ENCODE peak calls at places on chromosomes 4 and X, in four cellular contexts. I, E, G and U are unnamed samples.

GRCh38 chr4:1516261-1516660 is 110.0 kb upstream of the NKX1-1 start:
- DNase-seq in I (no peak), G (no peak), E (no peak), U (no peak)

GRCh38 chr4:170853422-170854021 is 763.8 kb upstream of the AADAT start:
- DNase-seq in G (peak; percentile 9), I (peak; percentile 31), E (peak; percentile 6), U (peak; percentile 2)

GRCh38 chrX:134737061-134737460 is 78.8 kb upstream of the PLAC1 start:
- DNase-seq in I (no peak), G (no peak), E (no peak), U (no peak)

GRCh38 chr4:56575820-56576429 is 70.3 kb downstream of the ARL9 start:
- DNase-seq in I (no peak), E (peak; percentile 21), G (no peak), U (no peak)

GRCh38 chrX:118761950-118762725 is 34.7 kb downstream of the IL13RA1 start:
- DNase-seq in E (peak; percentile 8), G (no peak), I (peak; percentile 3), U (no peak)

GRCh38 chr4:164508836-164509235 is 245.1 kb upstream of the SMIM31 start:
- DNase-seq in E (no peak), I (peak; percentile 34), G (no peak), U (no peak)

GRCh38 chrX:21658746-21659145 is 616 bp upstream of the KLHL34 start:
- DNase-seq in I (no peak), E (no peak), G (no peak), U (no peak)

GRCh38 chr4:8920969-8921368 is 49.3 kb upstream of the HMX1 start:
- DNase-seq in G (no peak), I (no peak), E (no peak), U (no peak)

GRCh38 chr4:150160473-150160872 is 82.2 kb downstream of the DCLK2 start:
- DNase-seq in G (no peak), E (no peak), I (no peak), U (no peak)

GRCh38 chrX:10023821-10024220 is 56.7 kb downstream of the CLDN34 start:
- DNase-seq in I (no peak), G (no peak), E (no peak), U (no peak)

GRCh38 chrX:8684201-8684600 is 47.7 kb downstream of the ANOS1 start:
- DNase-seq in E (no peak), I (no peak), G (no peak), U (no peak)

GRCh38 chrX:111041018-111041462 is 55.0 kb upstream of the PAK3 start:
- DNase-seq in G (no peak), I (peak; percentile 71), E (no peak), U (no peak)

GRCh38 chr4:48366611-48367010 is 25.3 kb downstream of the SLAIN2 start:
- DNase-seq in G (no peak), E (no peak), I (no peak), U (no peak)

GRCh38 chrX:2370436-2370835 is 130.3 kb downstream of the DHRSX start:
- DNase-seq in E (no peak), I (no peak), G (no peak), U (no peak)

GRCh38 chr4:105637409-105638258 is 70.9 kb downstream of the INTS12 start:
- DNase-seq in E (no peak), G (peak; percentile 45), I (peak; percentile 91), U (peak; percentile 4)

GRCh38 chrX:47927212-47927611 is 76.6 kb downstream of the ZNF182 start:
- DNase-seq in I (no peak), E (no peak), G (no peak), U (no peak)

GRCh38 chr4:122764808-122765189 is 32.3 kb downstream of the BBS12 start:
- DNase-seq in E (no peak), I (peak; percentile 5), G (no peak), U (no peak)

GRCh38 chrX:40414335-40414734 is 166.4 kb upstream of the ATP6AP2 start:
- DNase-seq in I (no peak), G (no peak), E (no peak), U (no peak)

GRCh38 chr4:139795476-139795875 is 129.9 kb downstream of the MGST2 start:
- DNase-seq in I (no peak), G (no peak), E (no peak), U (no peak)

GRCh38 chr4:186948361-186949291 is 225.0 kb upstream of the FAT1 start:
- DNase-seq in E (peak; percentile 18), I (no peak), G (no peak), U (no peak)

GRCh38 chrX:102835504-102836146 is 101.4 kb upstream of the RAB40AL start:
- DNase-seq in I (peak; percentile 14), E (no peak), G (no peak), U (no peak)

GRCh38 chrX:96985046-96985445 is 101.3 kb downstream of the RPA4 start:
- DNase-seq in I (no peak), G (no peak), E (no peak), U (no peak)

GRCh38 chrX:14920196-14920595 is 47.0 kb downstream of the MOSPD2 start:
- DNase-seq in I (no peak), G (no peak), E (no peak), U (no peak)

GRCh38 chr4:47065099-47065498 is 33.7 kb downstream of the GABRB1 start:
- DNase-seq in G (no peak), E (no peak), I (no peak), U (no peak)

GRCh38 chrX:128714425-128714824 is 662.2 kb upstream of the ACTRT1 start:
- DNase-seq in E (no peak), G (no peak), I (no peak), U (no peak)

DNA sequence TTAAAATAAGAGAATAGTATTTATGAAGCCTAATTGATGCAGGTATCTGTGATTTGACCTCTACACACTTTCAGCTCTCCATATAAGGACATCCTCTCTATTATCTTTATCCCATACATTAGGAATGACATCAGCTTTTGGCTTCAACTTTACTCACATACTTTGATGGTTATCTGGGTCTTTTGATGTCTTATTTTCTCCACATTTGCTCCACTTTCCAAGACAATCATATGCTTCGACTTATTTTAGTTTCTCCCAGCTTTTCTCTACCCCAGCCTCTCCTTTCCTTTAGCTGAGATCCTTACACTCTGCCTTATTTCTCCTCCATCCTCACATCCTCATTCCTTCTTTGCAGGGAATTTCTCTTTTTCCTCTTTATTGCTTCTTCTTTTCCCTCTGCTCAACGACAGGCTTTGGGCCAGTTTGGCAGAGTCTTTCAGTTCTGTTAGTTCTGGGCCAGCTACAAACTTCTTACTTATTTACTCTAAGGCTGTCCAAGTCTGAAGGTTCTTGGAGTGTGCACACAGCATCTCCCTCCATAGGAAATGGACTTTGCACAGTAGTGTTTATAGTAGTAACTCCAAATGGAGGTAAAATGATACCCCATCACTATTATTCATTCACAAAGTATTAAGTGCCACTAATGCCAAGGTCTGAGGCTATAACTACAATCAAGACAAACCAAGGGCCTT is 50.5 kb downstream of the SLC4A4 start:
- DNase-seq in E (no peak), I (no peak), G (no peak), U (no peak)
- TF ChIP-seq SPI1 in E (no peak), I (no peak), G (no peak), U (no peak)

GRCh38 chr4:152988721-152989553 is 52.8 kb downstream of the FHDC1 start:
- DNase-seq in I (no peak), E (no peak), G (no peak), U (no peak)
- TF ChIP-seq SPI1 in I (no peak), E (no peak), G (no peak), U (no peak)

DNA sequence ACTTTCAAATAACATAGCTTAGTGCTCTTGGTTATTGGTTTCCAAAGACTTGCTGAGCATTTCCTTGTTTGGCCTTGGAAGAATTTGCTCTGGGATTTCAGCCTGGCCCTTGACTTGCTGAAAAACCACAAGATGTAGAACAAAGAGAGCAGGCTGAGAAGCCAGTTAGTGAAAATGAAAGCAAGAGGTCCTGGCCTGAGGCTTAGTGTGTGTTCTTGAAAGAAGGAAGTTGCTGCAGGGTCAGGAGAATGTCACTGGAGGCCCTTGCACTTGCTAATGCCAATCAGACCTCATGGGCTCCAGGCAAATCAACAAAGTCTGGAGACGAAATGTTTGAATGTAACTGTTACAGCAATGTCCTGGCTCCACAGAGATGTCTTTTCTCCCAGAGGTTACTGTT is 79.4 kb downstream of the SYNPO2 start:
- DNase-seq in E (no peak), G (peak; percentile 67), I (peak; percentile 86), U (peak; percentile 30)
- TF ChIP-seq SPI1 in E (no peak), G (no peak), I (no peak), U (peak; percentile 54)

GRCh38 chr4:41610474-41610873 is 72.5 kb downstream of the LIMCH1 start:
- DNase-seq in I (no peak), G (no peak), E (no peak), U (no peak)
- TF ChIP-seq SPI1 in I (no peak), G (no peak), E (no peak), U (no peak)

GRCh38 chr4:23718435-23718834 is 171.4 kb downstream of the PPARGC1A start:
- DNase-seq in G (no peak), E (no peak), I (no peak), U (no peak)

GRCh38 chr4:23720556-23720955 is 169.3 kb downstream of the PPARGC1A start:
- DNase-seq in I (no peak), E (no peak), G (no peak), U (no peak)

GRCh38 chr4:23717528-23718248 is 172.2 kb downstream of the PPARGC1A start:
- DNase-seq in I (peak; percentile 9), G (no peak), E (peak; percentile 72), U (peak; percentile 29)
- TF ChIP-seq SPI1 in I (no peak), G (no peak), E (no peak), U (no peak)